ENCODE peak calls at places on chromosomes 11 and 22, in seven cellular contexts. I is Calu3, O is uterus, H is OCI-LY7, X is foreskin keratinocyte, B is glutamatergic neuron, U is cardiac muscle cell. E is an unnamed sample.

GRCh38 chr11:119585038-119585666 is 143.8 kb downstream of the NECTIN1 start:
- DNase-seq in I (peak; percentile 30), O (no peak), H (no peak), X (peak; percentile 21), B (peak; percentile 59), U (peak; percentile 45), E (no peak)

GRCh38 chr11:130609121-130610035 is 160.9 kb downstream of the ADAMTS15 start:
- DNase-seq in I (no peak), O (peak; percentile 93), H (no peak), X (no peak), B (no peak), U (no peak), E (no peak)

GRCh38 chr11:3155216-3155615 is 9.9 kb downstream of the OSBPL5 start:
- DNase-seq in I (no peak), O (no peak), H (no peak), X (no peak), B (no peak), U (no peak), E (no peak)

GRCh38 chr11:119729581-119730346 is 764 bp upstream of the NECTIN1 start:
- DNase-seq in I (peak; percentile 29), O (peak; percentile 51), H (no peak), X (peak; percentile 31), B (no peak), U (no peak), E (peak; percentile 60)

GRCh38 chr11:123308077-123308476 is 113.0 kb upstream of the CLMP start:
- DNase-seq in I (no peak), O (no peak), H (no peak), X (no peak), B (no peak), U (peak; percentile 87), E (no peak)

GRCh38 chr11:47033439-47033838 is 96.9 kb downstream of the CSTPP1 start:
- DNase-seq in I (no peak), O (no peak), H (no peak), X (no peak), B (no peak), U (no peak), E (no peak)

GRCh38 chr11:124612045-124612444 is 817 bp downstream of the PANX3 start:
- DNase-seq in I (no peak), O (no peak), H (no peak), X (no peak), B (no peak), U (no peak), E (peak; percentile 15)

GRCh38 chr11:126918556-126918955 is 82.0 kb downstream of the KIRREL3 start:
- DNase-seq in I (no peak), O (no peak), H (no peak), X (no peak), B (no peak), U (no peak), E (no peak)

GRCh38 chr11:3000032-3000961 is 8.2 kb upstream of the NAP1L4 start:
- DNase-seq in I (peak; percentile 77), O (no peak), H (no peak), X (peak; percentile 92), B (no peak), U (peak; percentile 68), E (no peak)

GRCh38 chr22:19139001-19139356 is 5.5 kb downstream of the ESS2 start:
- DNase-seq in I (no peak), O (no peak), H (no peak), X (no peak), B (no peak), U (no peak), E (no peak)

GRCh38 chr11:120055646-120056045 is 82.3 kb downstream of the TRIM29 start:
- DNase-seq in I (no peak), O (no peak), H (no peak), X (peak; percentile 98), B (no peak), U (peak; percentile 17), E (no peak)

GRCh38 chr11:19444231-19444630 is 203.5 kb upstream of the E2F8 start:
- DNase-seq in I (no peak), O (no peak), H (no peak), X (no peak), B (no peak), U (no peak), E (no peak)

GRCh38 chr11:95682552-95682951 is 107.0 kb downstream of the FAM76B start:
- DNase-seq in I (no peak), O (peak; percentile 46), H (no peak), X (no peak), B (no peak), U (no peak), E (no peak)

GRCh38 chr11:34810107-34810562 is 106.0 kb downstream of the APIP start:
- DNase-seq in I (no peak), O (no peak), H (no peak), X (no peak), B (no peak), U (no peak), E (no peak)

GRCh38 chr11:114141863-114142590 is 82.5 kb downstream of the ZBTB16 start:
- DNase-seq in I (no peak), O (no peak), H (no peak), X (no peak), B (no peak), U (no peak), E (no peak)

GRCh38 chr11:68009391-68010000 is 631 bp upstream of the ALDH3B1 start:
- DNase-seq in I (no peak), O (no peak), H (peak; percentile 68), X (no peak), B (no peak), U (no peak), E (peak; percentile 58)

GRCh38 chr22:42207918-42208317 is 62.5 kb downstream of the TCF20 start:
- DNase-seq in I (no peak), O (no peak), H (no peak), X (no peak), B (no peak), U (no peak), E (no peak)

GRCh38 chr11:67648140-67648795 is 2.3 kb downstream of the ACY3 start:
- DNase-seq in I (no peak), O (no peak), H (peak; percentile 95), X (no peak), B (no peak), U (peak; percentile 57), E (peak; percentile 79)

GRCh38 chr11:20261526-20261925 is 101.3 kb upstream of the DBX1 start:
- DNase-seq in I (no peak), O (no peak), H (no peak), X (no peak), B (no peak), U (no peak), E (no peak)

GRCh38 chr11:130815921-130816320 is 100.4 kb downstream of the SNX19 start:
- DNase-seq in I (no peak), O (no peak), H (no peak), X (no peak), B (no peak), U (no peak), E (no peak)

GRCh38 chr22:47089796-47090460 is 327.5 kb downstream of the TBC1D22A start:
- DNase-seq in I (no peak), O (no peak), H (no peak), X (no peak), B (no peak), U (no peak), E (no peak)

GRCh38 chr11:46338988-46339666 is 8.1 kb upstream of the DGKZ start:
- DNase-seq in I (no peak), O (no peak), H (no peak), X (no peak), B (peak; percentile 51), U (peak; percentile 73), E (no peak)

GRCh38 chr11:18022419-18022818 is 9.6 kb upstream of the SERGEF start:
- DNase-seq in I (no peak), O (no peak), H (no peak), X (no peak), B (no peak), U (no peak), E (no peak)
- TF ChIP-seq CTCF in I (no peak), O (no peak), H (no peak), X (no peak), B (no peak), U (no peak), E (no peak)

DNA sequence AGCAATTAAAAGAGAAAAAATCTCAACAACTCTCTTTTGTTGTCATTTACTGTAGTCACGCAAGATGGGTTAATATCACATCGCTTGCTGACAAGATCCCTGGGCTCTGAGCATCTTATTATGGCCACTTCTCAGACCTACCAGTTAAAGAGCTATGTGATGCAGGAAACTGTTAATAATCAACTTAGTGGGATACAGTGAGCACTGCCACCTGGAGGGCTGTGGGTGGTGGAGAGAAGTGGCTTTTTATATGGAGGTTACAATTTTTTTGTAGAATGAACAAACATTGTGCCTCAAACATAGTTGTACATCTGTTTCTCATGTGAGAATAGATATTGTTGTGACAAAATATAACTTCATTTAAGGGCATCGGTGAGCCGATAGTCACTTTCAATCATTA is 181.0 kb downstream of the TENM4 start:
- DNase-seq in I (no peak), O (no peak), H (no peak), X (no peak), B (no peak), U (no peak), E (no peak)
- TF ChIP-seq CTCF in I (no peak), O (no peak), H (no peak), X (peak; percentile 48), B (no peak), U (peak; percentile 39), E (no peak)

GRCh38 chr11:122293298-122294023 is 177.4 kb upstream of the BLID start:
- DNase-seq in I (no peak), O (no peak), H (no peak), X (peak; percentile 19), B (no peak), U (no peak), E (no peak)
- TF ChIP-seq CTCF in I (no peak), O (no peak), H (peak; percentile 32), X (peak; percentile 56), B (no peak), U (peak; percentile 44), E (no peak)

DNA sequence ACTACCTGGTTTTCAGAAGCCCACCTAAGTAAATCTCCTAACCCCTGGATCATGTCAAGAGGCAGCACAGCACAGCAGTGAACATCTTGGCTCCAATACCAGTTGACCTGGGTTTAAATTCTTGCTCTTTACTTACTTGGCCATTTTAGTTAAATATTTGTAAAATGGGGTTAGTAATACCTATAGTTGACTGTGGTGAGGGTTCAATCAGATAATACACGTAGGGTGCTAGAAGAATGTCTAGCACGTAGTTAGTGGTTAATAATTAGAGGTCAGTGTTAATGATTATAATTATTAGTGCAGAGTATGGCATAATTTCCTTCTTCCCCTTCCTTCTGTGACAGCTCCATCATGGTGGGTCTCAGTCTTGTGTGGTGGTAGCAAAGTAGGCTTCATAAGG is 520.8 kb downstream of the INSC start:
- DNase-seq in I (no peak), O (no peak), H (no peak), X (no peak), B (no peak), U (no peak), E (no peak)
- TF ChIP-seq CTCF in I (no peak), O (no peak), H (no peak), X (no peak), B (no peak), U (no peak), E (no peak)

GRCh38 chr11:101848262-101848661 is 66.5 kb upstream of the CEP126 start:
- DNase-seq in I (no peak), O (no peak), H (peak; percentile 47), X (no peak), B (no peak), U (peak; percentile 32), E (no peak)
- TF ChIP-seq CTCF in I (no peak), O (peak; percentile 65), H (peak; percentile 85), X (peak; percentile 69), B (peak; percentile 82), U (peak; percentile 36), E (no peak)